ENCODE peak calls at places on chromosomes 2 and 18, in five cellular contexts. One of them, this sample, is unnamed.

GRCh38 chr18:35694803-35695202 is 113.3 kb downstream of the GALNT1 start:
- DNase-seq in NCI-H446: no peak
- DNase-seq in substantia nigra: no peak
- DNase-seq in stimulated activated CD8-positive, alpha-beta memory T cell treated with anti-CD3 and anti-CD28 coated beads, Interleukin-15, amount 100 ng/mL, for 24 hours: no peak
- DNase-seq in stimulated activated CD4-positive, alpha-beta T cell treated with anti-CD3 and anti-CD28 coated beads, Interleukin-15, amount 100 ng/mL, for 1 hour: no peak
- DNase-seq in this sample: no peak

GRCh38 chr2:74728842-74729241 is 74.8 kb downstream of the SEMA4F start:
- DNase-seq in NCI-H446: no peak
- DNase-seq in substantia nigra: no peak
- DNase-seq in stimulated activated CD8-positive, alpha-beta memory T cell treated with anti-CD3 and anti-CD28 coated beads, Interleukin-15, amount 100 ng/mL, for 24 hours: no peak
- DNase-seq in stimulated activated CD4-positive, alpha-beta T cell treated with anti-CD3 and anti-CD28 coated beads, Interleukin-15, amount 100 ng/mL, for 1 hour: no peak
- DNase-seq in this sample: no peak

GRCh38 chr18:35581555-35582309 is at the start of gene GALNT1:
- DNase-seq in NCI-H446: no peak
- DNase-seq in substantia nigra: peak; percentile 19
- DNase-seq in stimulated activated CD8-positive, alpha-beta memory T cell treated with anti-CD3 and anti-CD28 coated beads, Interleukin-15, amount 100 ng/mL, for 24 hours: peak; percentile 4
- DNase-seq in stimulated activated CD4-positive, alpha-beta T cell treated with anti-CD3 and anti-CD28 coated beads, Interleukin-15, amount 100 ng/mL, for 1 hour: no peak
- DNase-seq in this sample: no peak

GRCh38 chr18:74654637-74655036 is 57.0 kb downstream of the ZNF407 start:
- DNase-seq in NCI-H446: no peak
- DNase-seq in substantia nigra: no peak
- DNase-seq in stimulated activated CD8-positive, alpha-beta memory T cell treated with anti-CD3 and anti-CD28 coated beads, Interleukin-15, amount 100 ng/mL, for 24 hours: no peak
- DNase-seq in stimulated activated CD4-positive, alpha-beta T cell treated with anti-CD3 and anti-CD28 coated beads, Interleukin-15, amount 100 ng/mL, for 1 hour: no peak
- DNase-seq in this sample: no peak

GRCh38 chr18:9952633-9953416 is 39.0 kb downstream of the VAPA start:
- DNase-seq in NCI-H446: no peak
- DNase-seq in substantia nigra: no peak
- DNase-seq in stimulated activated CD8-positive, alpha-beta memory T cell treated with anti-CD3 and anti-CD28 coated beads, Interleukin-15, amount 100 ng/mL, for 24 hours: no peak
- DNase-seq in stimulated activated CD4-positive, alpha-beta T cell treated with anti-CD3 and anti-CD28 coated beads, Interleukin-15, amount 100 ng/mL, for 1 hour: no peak
- DNase-seq in this sample: no peak

GRCh38 chr2:31269087-31269486 is 35.1 kb downstream of the EHD3 start:
- DNase-seq in NCI-H446: no peak
- DNase-seq in substantia nigra: no peak
- DNase-seq in stimulated activated CD8-positive, alpha-beta memory T cell treated with anti-CD3 and anti-CD28 coated beads, Interleukin-15, amount 100 ng/mL, for 24 hours: no peak
- DNase-seq in stimulated activated CD4-positive, alpha-beta T cell treated with anti-CD3 and anti-CD28 coated beads, Interleukin-15, amount 100 ng/mL, for 1 hour: no peak
- DNase-seq in this sample: no peak

GRCh38 chr18:23231340-23232021 is 96.2 kb downstream of the CABLES1 start:
- DNase-seq in NCI-H446: no peak
- DNase-seq in substantia nigra: no peak
- DNase-seq in stimulated activated CD8-positive, alpha-beta memory T cell treated with anti-CD3 and anti-CD28 coated beads, Interleukin-15, amount 100 ng/mL, for 24 hours: peak; percentile 14
- DNase-seq in stimulated activated CD4-positive, alpha-beta T cell treated with anti-CD3 and anti-CD28 coated beads, Interleukin-15, amount 100 ng/mL, for 1 hour: peak; percentile 19
- DNase-seq in this sample: no peak

GRCh38 chr2:239704737-239705136 is 303.9 kb upstream of the HDAC4 start:
- DNase-seq in NCI-H446: no peak
- DNase-seq in substantia nigra: no peak
- DNase-seq in stimulated activated CD8-positive, alpha-beta memory T cell treated with anti-CD3 and anti-CD28 coated beads, Interleukin-15, amount 100 ng/mL, for 24 hours: no peak
- DNase-seq in stimulated activated CD4-positive, alpha-beta T cell treated with anti-CD3 and anti-CD28 coated beads, Interleukin-15, amount 100 ng/mL, for 1 hour: no peak
- DNase-seq in this sample: no peak

GRCh38 chr2:225083276-225083675 is 41.0 kb upstream of the DOCK10 start:
- DNase-seq in NCI-H446: no peak
- DNase-seq in substantia nigra: no peak
- DNase-seq in stimulated activated CD8-positive, alpha-beta memory T cell treated with anti-CD3 and anti-CD28 coated beads, Interleukin-15, amount 100 ng/mL, for 24 hours: no peak
- DNase-seq in stimulated activated CD4-positive, alpha-beta T cell treated with anti-CD3 and anti-CD28 coated beads, Interleukin-15, amount 100 ng/mL, for 1 hour: no peak
- DNase-seq in this sample: no peak

GRCh38 chr2:96108578-96109561 is 7.5 kb downstream of the ADRA2B start:
- DNase-seq in NCI-H446: no peak
- DNase-seq in substantia nigra: no peak
- DNase-seq in stimulated activated CD8-positive, alpha-beta memory T cell treated with anti-CD3 and anti-CD28 coated beads, Interleukin-15, amount 100 ng/mL, for 24 hours: no peak
- DNase-seq in stimulated activated CD4-positive, alpha-beta T cell treated with anti-CD3 and anti-CD28 coated beads, Interleukin-15, amount 100 ng/mL, for 1 hour: no peak
- DNase-seq in this sample: no peak

GRCh38 chr2:232872826-232873225 is 2.8 kb downstream of the SNORC start:
- DNase-seq in NCI-H446: no peak
- DNase-seq in substantia nigra: peak; percentile 64
- DNase-seq in stimulated activated CD8-positive, alpha-beta memory T cell treated with anti-CD3 and anti-CD28 coated beads, Interleukin-15, amount 100 ng/mL, for 24 hours: no peak
- DNase-seq in stimulated activated CD4-positive, alpha-beta T cell treated with anti-CD3 and anti-CD28 coated beads, Interleukin-15, amount 100 ng/mL, for 1 hour: no peak
- DNase-seq in this sample: no peak

GRCh38 chr2:67993329-67993728 is 69.5 kb downstream of the C1D start:
- DNase-seq in NCI-H446: no peak
- DNase-seq in substantia nigra: no peak
- DNase-seq in stimulated activated CD8-positive, alpha-beta memory T cell treated with anti-CD3 and anti-CD28 coated beads, Interleukin-15, amount 100 ng/mL, for 24 hours: no peak
- DNase-seq in stimulated activated CD4-positive, alpha-beta T cell treated with anti-CD3 and anti-CD28 coated beads, Interleukin-15, amount 100 ng/mL, for 1 hour: no peak
- DNase-seq in this sample: no peak

GRCh38 chr2:174012347-174013309 is 47.5 kb upstream of the SP3 start:
- DNase-seq in NCI-H446: no peak
- DNase-seq in substantia nigra: peak; percentile 54
- DNase-seq in stimulated activated CD8-positive, alpha-beta memory T cell treated with anti-CD3 and anti-CD28 coated beads, Interleukin-15, amount 100 ng/mL, for 24 hours: no peak
- DNase-seq in stimulated activated CD4-positive, alpha-beta T cell treated with anti-CD3 and anti-CD28 coated beads, Interleukin-15, amount 100 ng/mL, for 1 hour: peak; percentile 7
- DNase-seq in this sample: no peak

GRCh38 chr2:162126145-162126926 is 25.7 kb downstream of the GCG start:
- DNase-seq in NCI-H446: no peak
- DNase-seq in substantia nigra: no peak
- DNase-seq in stimulated activated CD8-positive, alpha-beta memory T cell treated with anti-CD3 and anti-CD28 coated beads, Interleukin-15, amount 100 ng/mL, for 24 hours: no peak
- DNase-seq in stimulated activated CD4-positive, alpha-beta T cell treated with anti-CD3 and anti-CD28 coated beads, Interleukin-15, amount 100 ng/mL, for 1 hour: no peak
- DNase-seq in this sample: no peak

GRCh38 chr2:69955029-69955428 is 6.4 kb downstream of the ASPRV1 start:
- DNase-seq in NCI-H446: no peak
- DNase-seq in substantia nigra: no peak
- DNase-seq in stimulated activated CD8-positive, alpha-beta memory T cell treated with anti-CD3 and anti-CD28 coated beads, Interleukin-15, amount 100 ng/mL, for 24 hours: no peak
- DNase-seq in stimulated activated CD4-positive, alpha-beta T cell treated with anti-CD3 and anti-CD28 coated beads, Interleukin-15, amount 100 ng/mL, for 1 hour: no peak
- DNase-seq in this sample: no peak

GRCh38 chr2:77521931-77522470 is at the start of gene LRRTM4:
- DNase-seq in NCI-H446: no peak
- DNase-seq in substantia nigra: peak; percentile 19
- DNase-seq in stimulated activated CD8-positive, alpha-beta memory T cell treated with anti-CD3 and anti-CD28 coated beads, Interleukin-15, amount 100 ng/mL, for 24 hours: no peak
- DNase-seq in stimulated activated CD4-positive, alpha-beta T cell treated with anti-CD3 and anti-CD28 coated beads, Interleukin-15, amount 100 ng/mL, for 1 hour: no peak
- DNase-seq in this sample: peak; percentile 50

GRCh38 chr2:101516833-101517690 is 42.1 kb upstream of the RFX8 start:
- DNase-seq in NCI-H446: no peak
- DNase-seq in substantia nigra: no peak
- DNase-seq in stimulated activated CD8-positive, alpha-beta memory T cell treated with anti-CD3 and anti-CD28 coated beads, Interleukin-15, amount 100 ng/mL, for 24 hours: no peak
- DNase-seq in stimulated activated CD4-positive, alpha-beta T cell treated with anti-CD3 and anti-CD28 coated beads, Interleukin-15, amount 100 ng/mL, for 1 hour: no peak
- DNase-seq in this sample: peak; percentile 16

GRCh38 chr2:241485172-241485911 is 23.0 kb downstream of the STK25 start:
- DNase-seq in NCI-H446: no peak
- DNase-seq in substantia nigra: no peak
- DNase-seq in stimulated activated CD8-positive, alpha-beta memory T cell treated with anti-CD3 and anti-CD28 coated beads, Interleukin-15, amount 100 ng/mL, for 24 hours: no peak
- DNase-seq in stimulated activated CD4-positive, alpha-beta T cell treated with anti-CD3 and anti-CD28 coated beads, Interleukin-15, amount 100 ng/mL, for 1 hour: no peak
- DNase-seq in this sample: no peak

GRCh38 chr2:180823546-180824141 is 156.8 kb upstream of the UBE2E3 start:
- DNase-seq in NCI-H446: no peak
- DNase-seq in substantia nigra: no peak
- DNase-seq in stimulated activated CD8-positive, alpha-beta memory T cell treated with anti-CD3 and anti-CD28 coated beads, Interleukin-15, amount 100 ng/mL, for 24 hours: no peak
- DNase-seq in stimulated activated CD4-positive, alpha-beta T cell treated with anti-CD3 and anti-CD28 coated beads, Interleukin-15, amount 100 ng/mL, for 1 hour: no peak
- DNase-seq in this sample: no peak

GRCh38 chr2:148948865-148949264 is 73.8 kb downstream of the KIF5C start:
- DNase-seq in NCI-H446: no peak
- DNase-seq in substantia nigra: no peak
- DNase-seq in stimulated activated CD8-positive, alpha-beta memory T cell treated with anti-CD3 and anti-CD28 coated beads, Interleukin-15, amount 100 ng/mL, for 24 hours: no peak
- DNase-seq in stimulated activated CD4-positive, alpha-beta T cell treated with anti-CD3 and anti-CD28 coated beads, Interleukin-15, amount 100 ng/mL, for 1 hour: no peak
- DNase-seq in this sample: no peak

GRCh38 chr2:134609924-134610498 is 108.8 kb downstream of the TMEM163 start:
- DNase-seq in NCI-H446: no peak
- DNase-seq in substantia nigra: no peak
- DNase-seq in stimulated activated CD8-positive, alpha-beta memory T cell treated with anti-CD3 and anti-CD28 coated beads, Interleukin-15, amount 100 ng/mL, for 24 hours: no peak
- DNase-seq in stimulated activated CD4-positive, alpha-beta T cell treated with anti-CD3 and anti-CD28 coated beads, Interleukin-15, amount 100 ng/mL, for 1 hour: no peak
- DNase-seq in this sample: no peak

GRCh38 chr2:169452080-169452479 is 27.2 kb upstream of the BBS5 start:
- DNase-seq in NCI-H446: peak; percentile 65
- DNase-seq in substantia nigra: no peak
- DNase-seq in stimulated activated CD8-positive, alpha-beta memory T cell treated with anti-CD3 and anti-CD28 coated beads, Interleukin-15, amount 100 ng/mL, for 24 hours: no peak
- DNase-seq in stimulated activated CD4-positive, alpha-beta T cell treated with anti-CD3 and anti-CD28 coated beads, Interleukin-15, amount 100 ng/mL, for 1 hour: no peak
- DNase-seq in this sample: peak; percentile 56

GRCh38 chr18:63312731-63313408 is 6.7 kb downstream of the BCL2 start:
- DNase-seq in NCI-H446: no peak
- DNase-seq in substantia nigra: no peak
- DNase-seq in stimulated activated CD8-positive, alpha-beta memory T cell treated with anti-CD3 and anti-CD28 coated beads, Interleukin-15, amount 100 ng/mL, for 24 hours: no peak
- DNase-seq in stimulated activated CD4-positive, alpha-beta T cell treated with anti-CD3 and anti-CD28 coated beads, Interleukin-15, amount 100 ng/mL, for 1 hour: no peak
- DNase-seq in this sample: no peak

GRCh38 chr2:217360781-217361485 is 501.1 kb upstream of the TNP1 start:
- DNase-seq in NCI-H446: peak; percentile 79
- DNase-seq in substantia nigra: no peak
- DNase-seq in stimulated activated CD8-positive, alpha-beta memory T cell treated with anti-CD3 and anti-CD28 coated beads, Interleukin-15, amount 100 ng/mL, for 24 hours: no peak
- DNase-seq in stimulated activated CD4-positive, alpha-beta T cell treated with anti-CD3 and anti-CD28 coated beads, Interleukin-15, amount 100 ng/mL, for 1 hour: no peak
- DNase-seq in this sample: peak; percentile 13

GRCh38 chr2:231433990-231434389 is 30.3 kb downstream of the NCL start:
- DNase-seq in NCI-H446: no peak
- DNase-seq in substantia nigra: no peak
- DNase-seq in stimulated activated CD8-positive, alpha-beta memory T cell treated with anti-CD3 and anti-CD28 coated beads, Interleukin-15, amount 100 ng/mL, for 24 hours: no peak
- DNase-seq in stimulated activated CD4-positive, alpha-beta T cell treated with anti-CD3 and anti-CD28 coated beads, Interleukin-15, amount 100 ng/mL, for 1 hour: no peak
- DNase-seq in this sample: no peak

GRCh38 chr2:232388324-232388891 is 9.9 kb downstream of the ALPP start:
- DNase-seq in NCI-H446: no peak
- DNase-seq in substantia nigra: no peak
- DNase-seq in stimulated activated CD8-positive, alpha-beta memory T cell treated with anti-CD3 and anti-CD28 coated beads, Interleukin-15, amount 100 ng/mL, for 24 hours: no peak
- DNase-seq in stimulated activated CD4-positive, alpha-beta T cell treated with anti-CD3 and anti-CD28 coated beads, Interleukin-15, amount 100 ng/mL, for 1 hour: no peak
- DNase-seq in this sample: no peak

GRCh38 chr2:54558188-54558975 is 102.3 kb downstream of the SPTBN1 start:
- DNase-seq in NCI-H446: no peak
- DNase-seq in substantia nigra: no peak
- DNase-seq in stimulated activated CD8-positive, alpha-beta memory T cell treated with anti-CD3 and anti-CD28 coated beads, Interleukin-15, amount 100 ng/mL, for 24 hours: no peak
- DNase-seq in stimulated activated CD4-positive, alpha-beta T cell treated with anti-CD3 and anti-CD28 coated beads, Interleukin-15, amount 100 ng/mL, for 1 hour: peak; percentile 37
- DNase-seq in this sample: peak; percentile 47

GRCh38 chr2:200810252-200810650 is 1.5 kb upstream of the BZW1 start:
- DNase-seq in NCI-H446: no peak
- DNase-seq in substantia nigra: no peak
- DNase-seq in stimulated activated CD8-positive, alpha-beta memory T cell treated with anti-CD3 and anti-CD28 coated beads, Interleukin-15, amount 100 ng/mL, for 24 hours: no peak
- DNase-seq in stimulated activated CD4-positive, alpha-beta T cell treated with anti-CD3 and anti-CD28 coated beads, Interleukin-15, amount 100 ng/mL, for 1 hour: no peak
- DNase-seq in this sample: no peak

GRCh38 chr2:655626-656025 is 21.6 kb downstream of the TMEM18 start:
- DNase-seq in NCI-H446: peak; percentile 8
- DNase-seq in substantia nigra: no peak
- DNase-seq in stimulated activated CD8-positive, alpha-beta memory T cell treated with anti-CD3 and anti-CD28 coated beads, Interleukin-15, amount 100 ng/mL, for 24 hours: no peak
- DNase-seq in stimulated activated CD4-positive, alpha-beta T cell treated with anti-CD3 and anti-CD28 coated beads, Interleukin-15, amount 100 ng/mL, for 1 hour: no peak
- DNase-seq in this sample: no peak

GRCh38 chr18:46378126-46378863 is 274.1 kb downstream of the HAUS1 start:
- DNase-seq in NCI-H446: no peak
- DNase-seq in substantia nigra: no peak
- DNase-seq in stimulated activated CD8-positive, alpha-beta memory T cell treated with anti-CD3 and anti-CD28 coated beads, Interleukin-15, amount 100 ng/mL, for 24 hours: no peak
- DNase-seq in stimulated activated CD4-positive, alpha-beta T cell treated with anti-CD3 and anti-CD28 coated beads, Interleukin-15, amount 100 ng/mL, for 1 hour: no peak
- DNase-seq in this sample: no peak

GRCh38 chr2:1168856-1169255 is 218.2 kb downstream of the SNTG2 start:
- DNase-seq in NCI-H446: no peak
- DNase-seq in substantia nigra: no peak
- DNase-seq in stimulated activated CD8-positive, alpha-beta memory T cell treated with anti-CD3 and anti-CD28 coated beads, Interleukin-15, amount 100 ng/mL, for 24 hours: no peak
- DNase-seq in stimulated activated CD4-positive, alpha-beta T cell treated with anti-CD3 and anti-CD28 coated beads, Interleukin-15, amount 100 ng/mL, for 1 hour: no peak
- DNase-seq in this sample: no peak

GRCh38 chr2:205766765-205767359 is 84.6 kb downstream of the NRP2 start:
- DNase-seq in NCI-H446: peak; percentile 64
- DNase-seq in substantia nigra: peak; percentile 15
- DNase-seq in stimulated activated CD8-positive, alpha-beta memory T cell treated with anti-CD3 and anti-CD28 coated beads, Interleukin-15, amount 100 ng/mL, for 24 hours: no peak
- DNase-seq in stimulated activated CD4-positive, alpha-beta T cell treated with anti-CD3 and anti-CD28 coated beads, Interleukin-15, amount 100 ng/mL, for 1 hour: no peak
- DNase-seq in this sample: peak; percentile 58

GRCh38 chr18:26526128-26526965 is 22.0 kb downstream of the KCTD1 start:
- DNase-seq in NCI-H446: no peak
- DNase-seq in substantia nigra: no peak
- DNase-seq in stimulated activated CD8-positive, alpha-beta memory T cell treated with anti-CD3 and anti-CD28 coated beads, Interleukin-15, amount 100 ng/mL, for 24 hours: no peak
- DNase-seq in stimulated activated CD4-positive, alpha-beta T cell treated with anti-CD3 and anti-CD28 coated beads, Interleukin-15, amount 100 ng/mL, for 1 hour: no peak
- DNase-seq in this sample: no peak